ENCODE peak calls at places on chromosomes 4 and X, in four cellular contexts. E is HepG2, A is H1, P is K562. J is an unnamed sample.

GRCh38 chrX:155612312-155613224 is at the start of gene TMLHE:
- DNase-seq in E (peak; percentile 41), A (peak; percentile 61), P (peak; percentile 75), J (peak; percentile 19)

GRCh38 chrX:30875957-30876356 is 13.1 kb downstream of the TAB3 start:
- DNase-seq in E (peak; percentile 27), A (no peak), P (no peak), J (no peak)

GRCh38 chr4:157992038-157992706 is 180.7 kb downstream of the GASK1B start:
- DNase-seq in E (peak; percentile 60), A (no peak), P (peak; percentile 11), J (peak; percentile 73)

GRCh38 chrX:2145672-2146412 is 354.9 kb downstream of the DHRSX start:
- DNase-seq in E (no peak), A (no peak), P (no peak), J (no peak)

GRCh38 chr4:26325191-26325590 is 4.4 kb downstream of the RBPJ start:
- DNase-seq in E (peak; percentile 42), A (no peak), P (no peak), J (peak; percentile 35)

GRCh38 chr4:39565925-39566630 is 38.8 kb upstream of the UGDH start:
- DNase-seq in E (no peak), A (no peak), P (no peak), J (no peak)

GRCh38 chr4:17448689-17449088 is 63.2 kb downstream of the QDPR start:
- DNase-seq in E (no peak), A (no peak), P (no peak), J (no peak)

GRCh38 chr4:105306820-105307219 is 160.1 kb downstream of the TET2 start:
- DNase-seq in E (no peak), A (no peak), P (no peak), J (no peak)

GRCh38 chr4:48706741-48707140 is 73.3 kb downstream of the FRYL start:
- DNase-seq in E (peak; percentile 23), A (no peak), P (no peak), J (no peak)

GRCh38 chrX:103716967-103717366 is 6.3 kb downstream of the TMEM31 start:
- DNase-seq in E (no peak), A (no peak), P (no peak), J (no peak)

GRCh38 chrX:121028419-121028818 is 19.0 kb upstream of the GLUD2 start:
- DNase-seq in E (no peak), A (no peak), P (no peak), J (no peak)

GRCh38 chrX:152821145-152821765 is 9.3 kb downstream of the CETN2 start:
- DNase-seq in E (peak; percentile 23), A (peak; percentile 69), P (peak; percentile 51), J (peak; percentile 18)

GRCh38 chr4:83618431-83618830 is 82.5 kb downstream of the GPAT3 start:
- DNase-seq in E (peak; percentile 87), A (no peak), P (peak; percentile 19), J (peak; percentile 52)

GRCh38 chr4:112061418-112061817 is 83.8 kb upstream of the FAM241A start:
- DNase-seq in E (no peak), A (no peak), P (no peak), J (no peak)

GRCh38 chr4:112183252-112183651 is 38.0 kb downstream of the FAM241A start:
- DNase-seq in E (no peak), A (no peak), P (no peak), J (no peak)

GRCh38 chrX:281166-281999 is at the start of gene PLCXD1:
- DNase-seq in E (peak; percentile 85), A (peak; percentile 80), P (peak; percentile 69), J (no peak)

GRCh38 chr4:165580379-165580905 is 201.6 kb downstream of the CPE start:
- DNase-seq in E (no peak), A (no peak), P (no peak), J (peak; percentile 43)

GRCh38 chr4:90057091-90057490 is 70.1 kb upstream of the CCSER1 start:
- DNase-seq in E (no peak), A (no peak), P (no peak), J (no peak)

GRCh38 chr4:81635747-81636146 is 164.0 kb upstream of the RASGEF1B start:
- DNase-seq in E (no peak), A (no peak), P (no peak), J (peak; percentile 3)

GRCh38 chr4:103904126-103904525 is 184.3 kb upstream of the TACR3 start:
- DNase-seq in E (no peak), A (no peak), P (no peak), J (no peak)

GRCh38 chrX:11421816-11422528 is 128.8 kb downstream of the AMELX start:
- DNase-seq in E (no peak), A (no peak), P (no peak), J (no peak)

GRCh38 chrX:79511799-79512198 is 144.7 kb upstream of the ITM2A start:
- DNase-seq in E (no peak), A (no peak), P (no peak), J (no peak)

GRCh38 chr4:56229947-56230346 is 157.3 kb downstream of the AASDH start:
- DNase-seq in E (no peak), A (no peak), P (no peak), J (no peak)

GRCh38 chr4:61202638-61203495 is 2.7 kb downstream of the ADGRL3 start:
- DNase-seq in E (no peak), A (peak; percentile 63), P (no peak), J (no peak)

GRCh38 chr4:12926189-12927066 is 557.7 kb downstream of the RAB28 start:
- DNase-seq in E (peak; percentile 69), A (no peak), P (no peak), J (no peak)

GRCh38 chrX:39244146-39244545 is 442.9 kb downstream of the MID1IP1 start:
- DNase-seq in E (no peak), A (no peak), P (no peak), J (no peak)
- TF ChIP-seq FOSL1 in E (no peak), A (no peak), P (no peak), J (no peak)

GRCh38 chr4:7111441-7111840 is 43.6 kb upstream of the GRPEL1 start:
- DNase-seq in E (no peak), A (no peak), P (no peak), J (no peak)

GRCh38 chr4:7112656-7113055 is 44.8 kb upstream of the GRPEL1 start:
- DNase-seq in E (no peak), A (no peak), P (no peak), J (no peak)

GRCh38 chr4:7118013-7118832 is 50.4 kb upstream of the GRPEL1 start:
- DNase-seq in E (no peak), A (no peak), P (no peak), J (no peak)

GRCh38 chr4:7120341-7120740 is 52.5 kb upstream of the GRPEL1 start:
- DNase-seq in E (no peak), A (no peak), P (peak; percentile 66), J (peak; percentile 16)

DNA sequence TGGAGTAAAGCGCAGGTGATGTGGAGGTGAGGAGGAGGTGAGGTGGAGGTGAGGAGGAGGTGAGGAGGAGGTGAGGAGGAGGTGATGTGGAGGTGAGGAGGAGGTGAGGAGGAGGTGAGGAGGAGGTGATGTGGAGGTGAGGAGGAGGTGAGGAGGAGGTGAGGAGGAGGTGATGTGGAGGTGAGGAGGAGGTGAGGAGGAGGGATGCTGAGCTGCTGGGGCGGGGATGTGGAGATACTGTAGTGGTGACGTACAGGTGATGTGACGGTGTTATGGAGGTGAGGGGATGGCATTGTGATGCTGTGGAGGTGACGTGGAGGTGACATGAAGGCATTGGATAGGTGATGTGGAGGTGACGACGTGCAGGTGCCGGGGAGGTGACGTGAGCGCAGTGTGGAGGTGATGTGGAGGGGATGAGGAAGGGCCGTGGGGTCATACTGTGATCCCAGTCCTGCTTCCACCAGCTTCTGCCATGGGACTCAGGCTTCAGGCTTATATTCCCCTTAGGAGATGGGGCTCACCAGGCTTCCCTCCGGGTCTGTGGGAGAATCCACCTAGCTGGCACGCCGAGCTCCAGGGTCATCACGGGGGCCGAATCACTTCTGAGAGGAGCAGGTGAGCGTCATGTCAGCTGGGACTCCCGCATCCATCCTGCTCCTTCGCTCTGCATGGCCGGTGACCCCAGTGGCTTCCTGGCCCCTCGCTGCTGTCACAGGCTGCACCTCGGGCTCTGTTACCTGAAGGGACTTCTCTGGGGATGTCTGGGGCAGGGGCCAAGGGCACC is 47.9 kb upstream of the GRPEL1 start:
- DNase-seq in E (no peak), A (no peak), P (no peak), J (no peak)
- TF ChIP-seq SRF in E (no peak), A (no peak), P (no peak), J (no peak)

GRCh38 chrX:119425050-119425449 is 25.9 kb downstream of the SLC25A43 start:
- DNase-seq in E (no peak), A (no peak), P (no peak), J (no peak)

GRCh38 chrX:119423631-119424030 is 24.5 kb downstream of the SLC25A43 start:
- DNase-seq in E (no peak), A (no peak), P (no peak), J (peak; percentile 23)

GRCh38 chrX:119427795-119428185 is 28.7 kb downstream of the SLC25A43 start:
- DNase-seq in E (no peak), A (no peak), P (no peak), J (no peak)

GRCh38 chrX:119429471-119429870 is 30.3 kb downstream of the SLC25A43 start:
- DNase-seq in E (no peak), A (no peak), P (no peak), J (no peak)

DNA sequence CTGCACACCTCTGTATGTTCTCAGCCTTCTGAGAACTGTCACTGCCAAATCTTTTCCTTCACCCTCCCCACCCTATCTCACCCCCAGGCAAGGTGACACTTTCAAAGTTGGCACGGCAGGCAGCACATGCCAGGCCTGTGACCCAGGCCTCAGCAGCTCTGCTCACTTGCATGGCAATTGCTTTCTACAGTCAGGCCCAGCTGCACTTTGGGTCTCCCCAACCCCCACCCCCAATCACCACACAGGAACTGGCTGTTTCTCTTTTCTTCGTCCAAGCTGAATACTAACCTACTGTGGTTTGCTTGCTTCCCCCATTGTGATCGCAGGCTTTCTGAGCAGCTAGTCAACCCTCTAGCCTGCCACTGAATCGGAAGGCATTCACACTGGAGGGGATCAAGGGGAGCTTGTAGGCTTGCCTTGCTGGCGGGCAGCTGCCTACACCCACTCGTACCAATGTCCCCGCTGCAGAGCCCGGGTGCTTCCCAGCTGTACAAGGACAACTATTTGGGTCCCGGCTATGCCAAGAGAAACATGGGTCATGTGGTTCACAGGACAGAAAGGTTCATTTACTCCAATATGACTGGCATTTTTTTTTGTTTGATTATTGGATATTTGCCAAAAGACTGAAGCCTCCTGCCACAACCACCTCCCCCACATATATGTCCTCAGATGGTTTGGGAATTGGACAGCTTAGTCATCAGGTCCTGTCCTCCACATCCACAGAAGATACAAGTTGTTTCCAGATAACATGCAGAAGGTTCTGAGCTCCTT is 28.1 kb downstream of the SLC25A43 start:
- DNase-seq in E (no peak), A (no peak), P (peak; percentile 54), J (no peak)
- TF ChIP-seq POLR2AphosphoS5 in E (no peak), A (no peak), P (no peak), J (no peak)

GRCh38 chrX:150899191-150899757 is 806 bp upstream of the CD99L2 start:
- DNase-seq in E (no peak), A (no peak), P (peak; percentile 13), J (no peak)
- TF ChIP-seq FOSL1 in E (no peak), A (no peak), P (no peak), J (no peak)

DNA sequence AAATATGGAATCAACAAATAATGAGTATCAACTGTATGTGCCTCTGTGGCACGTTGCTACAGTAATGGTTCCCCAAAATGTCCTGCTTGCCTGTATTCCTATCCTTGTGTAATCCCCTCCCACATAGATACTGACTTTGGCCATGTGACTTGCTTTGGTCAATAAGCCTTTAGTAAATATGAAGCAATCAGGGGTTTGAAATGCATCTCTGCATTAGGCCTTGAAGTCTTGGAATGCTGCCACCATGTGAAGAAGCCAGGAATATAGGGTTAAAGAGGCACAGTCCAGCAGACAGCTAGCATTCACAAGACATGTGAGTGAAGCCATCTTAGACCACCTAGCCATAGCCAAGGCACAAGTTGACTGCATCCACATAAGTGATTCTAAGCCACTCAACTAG is 190.9 kb downstream of the GABRB1 start:
- DNase-seq in E (no peak), A (no peak), P (no peak), J (no peak)
- TF ChIP-seq SRF in E (no peak), A (no peak), P (no peak), J (no peak)

GRCh38 chr4:2820216-2820982 is 23.2 kb upstream of the ADD1 start:
- DNase-seq in E (no peak), A (no peak), P (no peak), J (no peak)
- TF ChIP-seq POLR2AphosphoS5 in E (no peak), A (no peak), P (no peak), J (no peak)